ENCODE peak calls at places on chromosomes 4 and X, in nine cellular contexts. M, Q, E, O, A, K, R, B and S are unnamed samples.

GRCh38 chr4:18917689-18918088 is 896.1 kb upstream of the LCORL start:
- DNase-seq in M (no peak), Q (no peak), E (no peak), O (peak; percentile 22), A (peak; percentile 20), K (no peak), R (no peak), B (peak; percentile 6), S (no peak)

GRCh38 chr4:86961605-86962295 is 26.9 kb downstream of the AFF1 start:
- DNase-seq in M (peak; percentile 25), Q (no peak), E (no peak), O (peak; percentile 75), A (peak; percentile 45), K (no peak), R (no peak), B (peak; percentile 29), S (no peak)

GRCh38 chrX:134747006-134747405 is 88.7 kb upstream of the PLAC1 start:
- DNase-seq in M (no peak), Q (no peak), E (no peak), O (no peak), A (no peak), K (no peak), R (no peak), B (no peak), S (no peak)

GRCh38 chr4:68864438-68865177 is 48.8 kb downstream of the UGT2B10 start:
- DNase-seq in M (no peak), Q (no peak), E (no peak), O (no peak), A (no peak), K (no peak), R (peak; percentile 79), B (no peak), S (no peak)

GRCh38 chrX:97039363-97040029 is 155.8 kb downstream of the RPA4 start:
- DNase-seq in M (no peak), Q (no peak), E (peak; percentile 57), O (peak; percentile 60), A (no peak), K (no peak), R (peak; percentile 26), B (peak; percentile 81), S (no peak)

GRCh38 chrX:13090261-13091110 is 46.1 kb upstream of the FAM9C start:
- DNase-seq in M (no peak), Q (no peak), E (peak; percentile 24), O (no peak), A (no peak), K (no peak), R (no peak), B (peak; percentile 51), S (no peak)

GRCh38 chr4:48133668-48134444 is at the start of gene TXK:
- DNase-seq in M (no peak), Q (no peak), E (no peak), O (peak; percentile 53), A (no peak), K (no peak), R (no peak), B (no peak), S (no peak)

GRCh38 chr4:41575207-41575606 is 37.2 kb downstream of the LIMCH1 start:
- DNase-seq in M (no peak), Q (no peak), E (no peak), O (no peak), A (no peak), K (no peak), R (peak; percentile 95), B (no peak), S (no peak)

GRCh38 chr4:137572647-137573046 is 40.4 kb upstream of the PCDH18 start:
- DNase-seq in M (no peak), Q (no peak), E (no peak), O (no peak), A (no peak), K (no peak), R (no peak), B (no peak), S (no peak)

GRCh38 chrX:46575991-46576392 is 2.4 kb downstream of the CHST7 start:
- DNase-seq in M (peak; percentile 7), Q (no peak), E (peak; percentile 23), O (no peak), A (peak; percentile 41), K (peak; percentile 17), R (no peak), B (peak; percentile 72), S (no peak)

DNA sequence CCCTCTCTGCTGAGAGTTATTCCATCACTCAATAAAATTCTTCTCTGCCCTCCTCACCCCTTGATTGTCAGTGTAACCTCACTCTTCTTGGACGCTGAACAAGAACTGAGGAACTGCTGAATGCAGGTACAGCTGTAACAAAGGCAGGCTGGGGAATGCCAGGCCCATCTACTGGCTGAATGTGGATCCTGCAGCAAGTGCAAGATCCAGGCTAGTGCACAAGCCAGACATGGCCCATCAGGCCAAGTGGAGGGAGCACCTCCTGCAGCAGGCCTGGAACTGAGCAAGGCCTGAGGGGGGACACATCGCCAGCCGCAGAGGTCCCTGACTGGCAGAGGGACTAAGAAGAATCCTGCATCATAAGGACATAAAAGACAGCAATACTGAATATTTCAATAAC is 411.8 kb upstream of the PCDH10 start:
- DNase-seq in M (peak; percentile 14), Q (no peak), E (no peak), O (no peak), A (no peak), K (peak; percentile 11), R (no peak), B (no peak), S (no peak)
- TF ChIP-seq CTCF in M (peak; percentile 19), Q (no peak), E (no peak), O (no peak), A (no peak), K (no peak), R (no peak), B (no peak), S (no peak)

GRCh38 chrX:103234869-103235268 is 20.0 kb downstream of the BEX4 start:
- DNase-seq in M (no peak), Q (no peak), E (no peak), O (no peak), A (no peak), K (no peak), R (no peak), B (no peak), S (no peak)

GRCh38 chrX:103236296-103236695 is 18.7 kb downstream of the TCEAL8 start:
- DNase-seq in M (no peak), Q (no peak), E (no peak), O (no peak), A (no peak), K (no peak), R (peak; percentile 55), B (no peak), S (no peak)

DNA sequence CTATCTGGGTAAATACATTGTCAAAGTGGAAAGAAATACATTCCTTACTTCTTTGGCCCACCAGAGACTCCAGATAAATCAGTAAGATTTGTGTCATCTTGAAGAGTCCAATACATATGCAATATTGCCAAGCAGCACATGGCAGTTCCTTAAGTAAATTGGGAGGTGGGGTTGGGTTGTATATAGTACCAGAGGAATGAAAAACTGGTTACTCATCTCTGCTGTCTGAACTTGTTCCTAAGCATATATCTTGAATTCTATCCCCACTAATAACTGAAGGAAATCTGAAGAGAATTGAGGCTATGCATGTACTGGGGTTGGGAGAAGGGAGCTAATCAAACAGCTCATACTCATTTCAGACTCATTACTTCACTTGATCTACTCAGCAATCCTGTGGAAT is 14.8 kb downstream of the TCEAL8 start:
- DNase-seq in M (no peak), Q (no peak), E (no peak), O (no peak), A (no peak), K (no peak), R (no peak), B (no peak), S (no peak)
- TF ChIP-seq CTCF in M (no peak), Q (no peak), E (no peak), O (no peak), A (no peak), K (no peak), R (no peak), B (no peak), S (no peak)

DNA sequence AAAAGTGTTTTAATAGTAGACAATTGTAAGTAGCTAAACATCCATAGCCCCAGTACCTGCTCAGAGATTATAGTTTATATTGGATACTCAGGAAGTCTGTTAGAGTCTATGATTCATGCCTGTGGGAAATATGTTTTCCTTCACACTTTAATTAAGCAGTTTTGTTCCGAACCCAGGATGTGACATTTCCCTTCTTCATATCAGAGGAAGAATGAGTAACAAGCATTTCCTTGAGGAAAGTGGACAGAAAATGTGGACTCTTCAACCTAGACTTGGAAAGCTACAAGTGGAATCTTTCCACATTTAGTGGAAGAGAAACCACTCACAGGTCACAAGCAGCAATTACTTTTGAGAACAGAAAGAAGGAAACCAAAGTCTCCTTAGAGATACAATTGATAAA is 419.4 kb downstream of the C4orf33 start:
- DNase-seq in M (no peak), Q (no peak), E (no peak), O (peak; percentile 4), A (no peak), K (no peak), R (no peak), B (peak; percentile 42), S (no peak)
- TF ChIP-seq CTCF in M (no peak), Q (no peak), E (no peak), O (no peak), A (no peak), K (no peak), R (no peak), B (no peak), S (no peak)

DNA sequence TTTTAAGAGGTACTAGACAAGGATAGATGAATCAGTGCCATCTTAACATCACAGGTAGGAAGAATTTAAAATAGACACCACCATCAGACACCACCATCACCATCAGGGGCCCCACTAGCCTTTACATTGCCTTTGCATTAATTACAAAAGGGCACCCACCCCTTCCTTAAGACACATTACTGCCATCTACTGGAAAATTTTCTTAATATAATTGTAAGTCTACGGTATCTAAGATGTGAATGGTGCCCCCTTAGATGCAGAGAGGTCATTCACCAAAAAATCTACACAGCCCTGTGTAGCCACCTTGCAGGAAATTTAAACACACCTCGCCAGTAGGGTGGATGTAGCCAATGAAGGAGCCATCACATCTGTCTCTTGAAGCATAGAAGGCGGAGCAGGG is 184.1 kb downstream of the MID1IP1 start:
- DNase-seq in M (no peak), Q (no peak), E (no peak), O (no peak), A (no peak), K (peak; percentile 61), R (no peak), B (peak; percentile 33), S (no peak)
- TF ChIP-seq CTCF in M (no peak), Q (peak; percentile 2), E (peak; percentile 34), O (peak; percentile 9), A (no peak), K (peak; percentile 31), R (no peak), B (peak; percentile 16), S (no peak)